ENCODE peak calls at places on chromosomes 13 and 19, in eight cellular contexts. K is glutamatergic neuron, Z is OCI-LY7, M is omental fat pad, C is BE2C, N is fibroblast of lung, U is NB4, J is AG04449. D is an unnamed sample.

GRCh38 chr19:51396175-51396574 is 5.8 kb upstream of the C19orf84 start:
- DNase-seq in Z (no peak), U (no peak), J (no peak), K (no peak), C (no peak), N (no peak), M (no peak), D (no peak)

GRCh38 chr19:13460045-13460444 is 46.2 kb downstream of the CACNA1A start:
- DNase-seq in U (no peak), K (no peak), N (no peak), J (no peak), Z (no peak), C (no peak), M (no peak), D (no peak)

GRCh38 chr13:26017932-26018690 is 33.7 kb downstream of the SHISA2 start:
- DNase-seq in J (no peak), N (no peak), Z (no peak), C (no peak), U (no peak), M (no peak), K (no peak), D (no peak)

GRCh38 chr13:67549331-67549730 is 319.2 kb upstream of the PCDH9 start:
- DNase-seq in U (peak), C (no peak), N (peak), K (no peak), Z (no peak), J (no peak), M (no peak), D (no peak)

GRCh38 chr13:40148103-40148502 is 492.6 kb downstream of the COG6 start:
- DNase-seq in C (no peak), N (no peak), M (no peak), U (no peak), J (no peak), Z (no peak), K (no peak), D (no peak)

GRCh38 chr13:111203742-111204386 is 88.8 kb downstream of the ARHGEF7 start:
- DNase-seq in Z (peak), U (no peak), K (no peak), N (no peak), M (no peak), C (no peak), J (no peak), D (no peak)

GRCh38 chr13:34164585-34164984 is 346.6 kb downstream of the RFC3 start:
- DNase-seq in N (no peak), J (no peak), Z (no peak), C (no peak), U (no peak), M (no peak), K (no peak), D (no peak)

GRCh38 chr13:105991622-105992254 is 543.7 kb downstream of the EFNB2 start:
- DNase-seq in N (peak), C (no peak), J (peak), M (no peak), U (peak), Z (no peak), K (no peak), D (no peak)

GRCh38 chr13:35005051-35005450 is 63.0 kb downstream of the NBEA start:
- DNase-seq in K (no peak), Z (no peak), U (no peak), J (no peak), M (no peak), C (no peak), N (no peak), D (no peak)

GRCh38 chr13:110274687-110275086 is 32.3 kb downstream of the COL4A1 start:
- DNase-seq in M (no peak), Z (no peak), K (no peak), N (no peak), J (no peak), C (no peak), U (peak), D (no peak)

GRCh38 chr13:99979453-99980200 is 2.0 kb upstream of the ZIC2 start:
- DNase-seq in M (no peak), C (no peak), N (no peak), U (peak), Z (no peak), J (no peak), K (peak), D (peak)

GRCh38 chr13:36920612-36921185 is 661 bp upstream of the SMAD9 start:
- DNase-seq in U (no peak), M (no peak), Z (peak), J (no peak), K (no peak), C (no peak), N (no peak), D (no peak)

GRCh38 chr13:51339952-51340732 is 651 bp downstream of the SERPINE3 start:
- DNase-seq in Z (no peak), J (no peak), M (no peak), C (no peak), N (no peak), K (no peak), U (no peak), D (no peak)

GRCh38 chr13:47896546-47896945 is 104.5 kb downstream of the SUCLA2 start:
- DNase-seq in U (no peak), N (no peak), Z (no peak), J (no peak), C (no peak), M (no peak), K (no peak), D (no peak)

GRCh38 chr19:33797821-33798633 is 1.4 kb downstream of the KCTD15 start:
- DNase-seq in U (peak), C (peak), J (no peak), N (peak), Z (peak), K (peak), M (no peak), D (peak)

GRCh38 chr13:113113846-113114271 is 8.3 kb downstream of the F7 start:
- DNase-seq in J (no peak), U (no peak), N (no peak), K (peak), M (no peak), Z (no peak), C (no peak), D (no peak)

GRCh38 chr13:91135949-91136348 is 211.5 kb upstream of the MIR17HG start:
- DNase-seq in N (no peak), C (no peak), J (no peak), U (no peak), M (no peak), K (no peak), Z (no peak), D (peak)

GRCh38 chr13:99847318-99847750 is 124.2 kb downstream of the ZIC5 start:
- DNase-seq in J (no peak), K (no peak), N (no peak), C (no peak), U (no peak), Z (no peak), M (no peak), D (no peak)

GRCh38 chr13:50679321-50679720 is 164.2 kb downstream of the DLEU7 start:
- DNase-seq in J (no peak), U (no peak), M (no peak), C (no peak), K (no peak), Z (no peak), N (no peak), D (no peak)

GRCh38 chr13:42279080-42279479 is 7.1 kb downstream of the AKAP11 start:
- DNase-seq in M (no peak), Z (peak), J (no peak), K (no peak), C (no peak), N (no peak), U (peak), D (no peak)

GRCh38 chr13:32022292-32022691 is 9.3 kb upstream of the FRY start:
- DNase-seq in Z (no peak), C (no peak), M (no peak), N (peak), J (no peak), K (no peak), U (no peak), D (peak)

GRCh38 chr13:32016631-32017030 is 14.9 kb upstream of the FRY start:
- DNase-seq in U (no peak), Z (no peak), J (no peak), N (no peak), C (no peak), M (no peak), K (no peak), D (no peak)

GRCh38 chr13:32021785-32022184 is 9.8 kb upstream of the FRY start:
- DNase-seq in J (no peak), U (no peak), C (no peak), K (no peak), N (no peak), M (no peak), Z (no peak), D (no peak)

GRCh38 chr13:32017449-32017848 is 14.1 kb upstream of the FRY start:
- DNase-seq in C (no peak), Z (no peak), J (no peak), U (peak), N (no peak), K (no peak), M (no peak), D (no peak)

GRCh38 chr13:32019612-32020233 is 11.9 kb upstream of the FRY start:
- DNase-seq in J (no peak), M (no peak), N (peak), K (peak), U (peak), Z (peak), C (peak), D (peak)
- TF ChIP-seq CTCF in J (peak), M (no peak), N (peak), K (peak), U (peak), Z (peak), C (peak), D (peak)

GRCh38 chr13:32415019-32415418 is 12.9 kb downstream of the N4BP2L1 start:
- DNase-seq in Z (peak), K (peak), J (no peak), M (no peak), C (peak), N (no peak), U (peak), D (no peak)
- TF ChIP-seq CTCF in Z (peak), K (peak), J (peak), M (no peak), C (peak), N (peak), U (peak), D (peak)

GRCh38 chr19:30001794-30002193 is 59.8 kb downstream of the URI1 start:
- DNase-seq in U (peak), K (no peak), C (no peak), M (no peak), N (peak), Z (peak), J (no peak), D (no peak)
- TF ChIP-seq CTCF in U (no peak), K (no peak), C (peak), M (no peak), N (no peak), Z (peak), J (no peak), D (no peak)

DNA sequence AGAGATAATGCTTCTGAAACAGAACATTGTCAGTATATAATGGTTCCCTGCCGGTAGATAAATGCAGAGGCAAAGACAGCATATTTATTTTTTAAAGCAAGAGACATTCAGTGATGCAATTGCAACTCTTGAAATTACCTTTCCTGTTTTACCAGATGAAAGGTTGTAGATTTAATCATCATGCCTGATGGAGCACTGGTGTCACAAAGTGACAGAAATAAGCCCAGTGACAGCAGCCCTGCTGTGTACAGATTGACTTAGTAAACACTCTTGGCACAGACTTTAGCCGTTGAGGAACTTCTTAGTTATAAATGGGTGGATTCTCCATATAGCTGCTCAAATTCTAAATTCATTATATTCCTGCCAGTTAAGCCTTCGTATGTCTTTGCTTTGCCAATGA is 172.5 kb downstream of the ITGBL1 start:
- DNase-seq in J (no peak), Z (no peak), M (no peak), C (no peak), N (no peak), K (no peak), U (no peak), D (no peak)
- TF ChIP-seq CTCF in J (no peak), Z (no peak), M (no peak), C (no peak), N (no peak), K (no peak), U (no peak), D (no peak)

GRCh38 chr19:6312018-6312417 is 21.4 kb downstream of the ACER1 start:
- DNase-seq in K (no peak), J (no peak), M (no peak), U (no peak), C (no peak), N (no peak), Z (no peak), D (no peak)
- TF ChIP-seq CTCF in K (no peak), J (no peak), M (no peak), U (peak), C (no peak), N (no peak), Z (no peak), D (no peak)

DNA sequence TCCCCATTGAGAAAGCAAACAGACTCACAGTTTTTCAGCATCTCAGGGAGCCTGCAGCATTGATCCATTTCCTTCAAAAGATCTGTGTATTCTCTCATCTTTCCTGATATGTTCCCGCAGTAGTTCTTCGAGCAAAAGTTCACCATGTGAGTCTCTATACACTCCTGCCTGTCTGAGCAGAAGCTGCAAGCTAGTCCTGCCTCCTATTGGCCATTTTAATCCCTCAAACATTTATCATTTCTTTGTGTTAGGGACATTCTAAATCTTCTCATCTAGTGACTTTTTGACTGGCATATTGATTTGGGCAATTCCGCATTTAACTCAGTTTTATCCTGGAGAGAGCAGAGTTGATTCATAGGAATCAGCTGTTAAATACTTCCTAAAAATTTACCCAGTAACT is 660.4 kb upstream of the KLF12 start:
- DNase-seq in K (no peak), J (no peak), C (no peak), Z (no peak), M (no peak), N (peak), U (peak), D (no peak)
- TF ChIP-seq CTCF in K (no peak), J (no peak), C (peak), Z (no peak), M (no peak), N (no peak), U (no peak), D (no peak)

GRCh38 chr13:98033277-98034247 is 80.1 kb downstream of the IPO5 start:
- DNase-seq in N (peak), K (no peak), M (no peak), C (peak), Z (no peak), J (peak), U (peak), D (peak)
- TF ChIP-seq CTCF in N (peak), K (no peak), M (no peak), C (peak), Z (no peak), J (peak), U (peak), D (peak)

DNA sequence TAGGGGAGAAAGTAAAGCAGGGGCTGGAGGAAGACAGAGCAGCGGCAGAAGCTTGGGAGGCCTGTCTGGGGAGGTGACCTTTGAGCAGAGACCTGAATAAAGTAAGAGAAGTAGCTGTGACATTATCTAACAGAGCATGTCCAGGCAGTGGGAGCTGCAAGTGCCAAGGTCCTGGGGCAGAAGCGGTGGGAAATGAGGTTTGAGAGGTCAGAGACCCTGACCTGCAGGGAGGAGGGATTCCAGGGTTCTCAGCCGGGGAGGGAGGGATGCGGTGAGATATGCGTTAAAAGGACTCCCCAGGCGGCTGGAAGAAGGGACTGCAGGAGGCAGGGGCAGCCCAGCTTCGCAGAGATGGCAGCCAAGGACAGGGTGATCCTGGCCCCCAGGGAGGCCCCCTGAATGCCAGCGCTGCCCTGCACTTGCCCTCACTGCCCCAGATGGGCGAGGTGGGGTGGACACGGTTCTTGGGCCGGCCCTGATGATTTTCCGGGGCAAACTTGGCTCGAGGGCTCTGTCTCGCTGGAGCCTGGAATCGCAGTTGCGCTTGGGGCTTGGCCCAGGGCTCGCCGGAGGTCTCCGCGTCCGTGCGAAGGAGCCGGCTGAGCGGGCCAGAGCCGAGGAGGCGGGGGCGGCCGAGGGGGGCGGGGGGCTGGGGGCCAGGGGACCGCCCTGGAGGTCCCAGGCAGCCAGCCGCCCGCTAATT is 3.2 kb downstream of the CRLF1 start:
- DNase-seq in J (no peak), K (peak), N (no peak), M (no peak), C (peak), Z (no peak), U (peak), D (peak)
- TF ChIP-seq CTCF in J (no peak), K (peak), N (peak), M (no peak), C (peak), Z (peak), U (peak), D (peak)

DNA sequence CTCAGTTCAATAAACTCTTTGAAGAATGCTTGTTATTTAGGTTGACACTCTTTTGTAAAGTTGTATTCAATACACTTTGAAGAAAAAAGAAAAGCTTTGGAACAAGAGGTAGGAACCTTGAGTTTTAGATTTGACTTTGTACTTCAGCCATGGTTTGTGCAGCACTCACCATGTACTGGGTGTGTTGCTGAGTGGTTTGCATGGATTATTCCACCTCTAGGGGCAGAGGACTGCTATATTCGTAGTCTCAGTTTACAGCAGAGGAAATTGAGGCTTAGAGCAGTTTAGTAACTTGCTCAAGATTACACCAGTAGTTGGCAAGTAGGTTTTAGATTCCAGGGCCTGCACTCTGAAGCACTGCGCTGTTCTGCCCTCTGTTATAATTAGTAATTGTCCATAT is 68.8 kb downstream of the DNAJC3 start:
- DNase-seq in C (no peak), U (peak), N (no peak), M (no peak), Z (no peak), J (no peak), K (no peak), D (no peak)
- TF ChIP-seq CTCF in C (peak), U (no peak), N (peak), M (no peak), Z (no peak), J (no peak), K (no peak), D (no peak)

DNA sequence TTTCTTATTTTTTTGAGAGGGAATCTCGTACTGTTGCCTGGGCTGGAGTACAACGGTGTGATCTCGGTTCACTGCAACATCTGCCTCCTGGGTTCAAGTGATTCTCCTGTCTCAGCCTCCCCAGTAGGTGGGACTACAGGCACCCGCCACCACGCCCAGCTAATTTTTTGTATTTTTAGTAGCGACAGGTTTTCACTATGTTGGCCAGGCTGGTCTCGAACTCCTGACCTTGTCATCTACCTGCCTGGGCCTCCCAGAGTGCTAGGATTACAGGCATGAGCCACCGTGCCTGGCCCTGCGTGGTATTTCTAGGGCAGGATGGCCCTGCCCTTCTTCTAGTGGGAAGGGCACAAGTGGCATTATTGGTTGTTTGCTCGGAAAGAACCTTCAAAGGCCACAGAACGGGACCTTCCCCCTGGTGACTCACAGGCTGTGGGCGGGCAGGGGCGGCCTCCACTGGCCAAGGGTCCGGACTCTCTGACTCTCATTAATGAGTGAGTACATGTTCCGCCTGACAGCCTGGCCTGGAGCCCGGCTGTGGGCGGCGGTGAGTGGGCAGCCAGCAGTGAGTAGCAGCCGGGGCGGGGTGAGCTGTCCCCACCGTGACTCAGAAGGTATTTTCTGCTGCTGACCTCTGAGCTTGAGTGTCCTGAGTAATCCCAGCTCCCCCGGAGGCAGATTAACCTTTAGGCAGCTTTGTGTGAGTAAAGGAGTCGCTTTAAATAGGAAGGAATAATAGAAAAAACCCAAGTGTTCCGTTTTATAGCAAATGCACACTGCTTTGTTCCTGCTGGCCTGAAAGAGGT is 5.1 kb downstream of the DOT1L start:
- DNase-seq in N (peak), Z (no peak), K (peak), J (peak), U (peak), C (peak), M (peak), D (peak)
- TF ChIP-seq CTCF in N (no peak), Z (no peak), K (no peak), J (no peak), U (no peak), C (no peak), M (no peak), D (no peak)

D was measured in nephron progenitor cell.